ENCODE peak calls at places on chromosomes 7 and 10, in four cellular contexts. Q, K, A and M are unnamed samples.

GRCh38 chr7:4247106-4247876 is 434.8 kb upstream of the FOXK1 start:
- DNase-seq in Q (no peak), K (no peak), A (no peak), M (no peak)

GRCh38 chr10:99982728-99983127 is 27.0 kb downstream of the DNMBP start:
- DNase-seq in K (no peak), A (no peak), Q (no peak), M (no peak)

GRCh38 chr10:88162852-88163251 is 299.4 kb downstream of the PTEN start:
- DNase-seq in Q (peak; percentile 34), K (no peak), A (no peak), M (no peak)

GRCh38 chr7:143384741-143385631 is 3.8 kb downstream of the ZYX start:
- DNase-seq in K (peak; percentile 76), A (no peak), Q (no peak), M (no peak)

GRCh38 chr10:129678186-129678585 is 211.1 kb downstream of the MGMT start:
- DNase-seq in Q (no peak), K (no peak), A (no peak), M (no peak)

GRCh38 chr10:132627736-132628512 is 90.3 kb downstream of the INPP5A start:
- DNase-seq in A (no peak), Q (no peak), K (peak; percentile 58), M (no peak)

GRCh38 chr7:156232931-156233705 is 407.5 kb upstream of the RNF32 start:
- DNase-seq in Q (no peak), K (no peak), A (no peak), M (no peak)

GRCh38 chr10:122112021-122112616 is 123.2 kb downstream of the TACC2 start:
- DNase-seq in Q (peak; percentile 18), A (no peak), K (peak; percentile 44), M (no peak)

GRCh38 chr7:68249611-68250010 is 1253.0 kb downstream of the TYW1 start:
- DNase-seq in A (no peak), K (no peak), Q (no peak), M (no peak)

GRCh38 chr10:21518629-21519321 is 6.7 kb downstream of the SKIDA1 start:
- DNase-seq in K (peak; percentile 49), A (no peak), Q (no peak), M (no peak)

GRCh38 chr7:37352974-37353948 is 95.4 kb downstream of the ELMO1 start:
- DNase-seq in K (no peak), Q (peak; percentile 83), A (peak; percentile 76), M (peak; percentile 61)

GRCh38 chr7:101754432-101755159 is 62.8 kb upstream of the CUX1 start:
- DNase-seq in A (no peak), K (peak; percentile 67), Q (peak; percentile 32), M (no peak)

GRCh38 chr7:105017263-105018051 is 3.5 kb downstream of the KMT2E start:
- DNase-seq in A (no peak), K (no peak), Q (peak; percentile 46), M (no peak)

GRCh38 chr10:123241391-123242141 is 87.4 kb downstream of the BUB3 start:
- DNase-seq in K (no peak), Q (peak; percentile 57), A (peak; percentile 57), M (no peak)

GRCh38 chr10:45470098-45471012 is 96.3 kb downstream of the ALOX5 start:
- DNase-seq in A (peak; percentile 78), K (peak; percentile 81), Q (peak; percentile 62), M (no peak)

GRCh38 chr10:13587367-13587766 is 602 bp downstream of the PRPF18 start:
- DNase-seq in Q (peak; percentile 9), A (no peak), K (peak; percentile 7), M (peak; percentile 10)

GRCh38 chr10:3415038-3415736 is 242.6 kb upstream of the PITRM1 start:
- DNase-seq in K (no peak), A (no peak), Q (no peak), M (no peak)

DNA sequence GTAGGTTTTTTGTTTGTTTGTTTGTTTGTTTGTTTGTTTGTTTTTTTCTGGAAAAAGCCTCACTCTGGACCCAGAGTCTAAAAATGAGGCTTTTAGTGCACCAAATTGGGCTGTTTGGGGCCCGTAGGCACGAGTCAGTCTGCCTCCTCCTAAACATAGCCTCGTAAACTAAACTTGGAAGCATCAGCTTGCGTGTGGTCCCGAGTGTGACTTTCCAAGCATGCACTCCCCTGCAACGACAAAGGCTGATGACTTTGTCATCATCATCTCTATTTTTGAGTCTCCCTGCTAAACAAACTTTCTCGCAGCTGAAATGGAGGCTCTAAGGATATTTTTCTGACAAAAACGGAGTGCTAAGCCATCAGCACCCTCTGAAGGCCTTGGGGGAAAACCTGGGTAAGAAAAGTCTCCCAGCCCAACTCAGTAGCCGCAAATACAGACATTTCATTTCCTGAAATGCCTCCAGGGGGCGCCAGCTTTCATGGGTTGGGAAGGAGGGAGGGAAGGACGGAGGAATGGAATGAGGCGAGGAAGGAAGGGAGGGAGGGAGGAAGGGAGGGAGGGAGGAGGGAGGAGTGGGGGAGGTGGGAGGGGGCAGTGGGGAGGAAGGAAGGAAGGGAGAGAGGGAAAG is 245.9 kb downstream of the KCNMA1 start:
- DNase-seq in Q (peak; percentile 65), K (peak; percentile 87), A (peak; percentile 18), M (peak; percentile 86)
- TF ChIP-seq CTCF in Q (peak; percentile 63), K (peak; percentile 84), A (peak; percentile 62), M (peak; percentile 35)

GRCh38 chr7:109092268-109092667 is 522.6 kb downstream of the DNAJB9 start:
- DNase-seq in A (no peak), K (peak; percentile 4), Q (no peak), M (no peak)
- TF ChIP-seq CTCF in A (no peak), K (no peak), Q (no peak), M (no peak)

GRCh38 chr7:30700941-30701340 is 18.7 kb upstream of the CRHR2 start:
- DNase-seq in A (no peak), Q (no peak), K (no peak), M (no peak)

GRCh38 chr7:30705008-30705407 is 22.8 kb upstream of the CRHR2 start:
- DNase-seq in Q (no peak), K (no peak), A (no peak), M (no peak)

GRCh38 chr7:30699706-30700495 is 17.6 kb upstream of the CRHR2 start:
- DNase-seq in A (no peak), Q (no peak), K (no peak), M (no peak)

GRCh38 chr7:30703756-30704155 is 21.5 kb upstream of the CRHR2 start:
- DNase-seq in A (no peak), Q (no peak), K (no peak), M (no peak)

GRCh38 chr7:30702200-30702599 is 19.9 kb upstream of the CRHR2 start:
- DNase-seq in A (no peak), K (no peak), Q (no peak), M (no peak)
- TF ChIP-seq CTCF in A (peak; percentile 32), K (peak; percentile 35), Q (no peak), M (no peak)

DNA sequence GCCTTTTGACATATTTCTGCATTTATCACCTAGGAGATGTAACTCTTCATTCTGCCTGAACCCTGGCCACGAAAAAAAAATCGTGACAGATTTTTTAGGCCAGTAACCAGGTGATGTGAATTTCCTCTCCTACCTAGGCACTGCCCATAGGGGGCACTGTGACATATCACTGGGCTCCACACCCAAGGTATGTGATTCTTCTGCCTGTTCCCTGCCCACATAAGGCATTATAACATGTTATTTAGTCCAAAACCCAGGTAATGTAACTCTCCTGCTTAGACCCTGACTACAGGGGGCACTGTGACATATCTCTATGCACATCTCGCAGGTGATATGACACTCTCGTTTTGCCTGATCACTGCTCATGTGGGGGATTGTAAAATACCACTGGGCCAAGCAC is 29.5 kb upstream of the ZNF107 start:
- DNase-seq in Q (no peak), A (no peak), K (no peak), M (no peak)
- TF ChIP-seq CTCF in Q (no peak), A (no peak), K (no peak), M (no peak)

GRCh38 chr10:95391164-95391563 is 100.4 kb upstream of the PDLIM1 start:
- DNase-seq in Q (peak; percentile 22), A (no peak), K (no peak), M (no peak)

GRCh38 chr10:95388539-95388938 is 97.7 kb upstream of the PDLIM1 start:
- DNase-seq in A (no peak), Q (no peak), K (no peak), M (no peak)

GRCh38 chr10:95389176-95389575 is 98.4 kb upstream of the PDLIM1 start:
- DNase-seq in Q (no peak), K (no peak), A (no peak), M (no peak)

GRCh38 chr10:95391570-95392249 is 100.9 kb upstream of the PDLIM1 start:
- DNase-seq in Q (peak; percentile 48), A (no peak), K (peak; percentile 79), M (no peak)

GRCh38 chr10:95389982-95390381 is 99.2 kb upstream of the PDLIM1 start:
- DNase-seq in Q (peak; percentile 51), K (no peak), A (no peak), M (no peak)
- TF ChIP-seq CTCF in Q (peak; percentile 37), K (no peak), A (no peak), M (no peak)

GRCh38 chr7:106659963-106660861 is 746 bp downstream of the CCDC71L start:
- DNase-seq in A (peak; percentile 74), K (peak; percentile 86), Q (peak; percentile 94), M (peak; percentile 91)
- TF ChIP-seq CTCF in A (peak; percentile 79), K (peak; percentile 66), Q (peak; percentile 90), M (peak; percentile 90)